ENCODE peak calls at places on chromosomes 5 and 9, in five cellular contexts. S, F, E, J and A are unnamed samples.

GRCh38 chr5:19986036-19986619 is 1.9 kb downstream of the CDH18 start:
- DNase-seq in F (peak), S (no peak), J (no peak), E (no peak), A (no peak)

GRCh38 chr9:70832487-70832886 is 288.9 kb downstream of the TRPM3 start:
- DNase-seq in E (no peak), F (no peak), S (no peak), J (no peak), A (no peak)

GRCh38 chr5:162189719-162190118 is 122.1 kb downstream of the GABRG2 start:
- DNase-seq in F (no peak), S (no peak), J (no peak), E (no peak), A (no peak)

GRCh38 chr5:157478726-157479125 is 18.7 kb downstream of the NIPAL4 start:
- DNase-seq in J (no peak), E (no peak), F (no peak), S (no peak), A (no peak)

GRCh38 chr9:94681508-94681907 is 42.2 kb upstream of the FBP1 start:
- DNase-seq in S (peak), E (peak), J (peak), F (peak), A (peak)

GRCh38 chr5:65623482-65623881 is 651 bp downstream of the TRIM23 start:
- DNase-seq in S (no peak), E (no peak), F (no peak), J (no peak), A (no peak)

GRCh38 chr5:135033866-135034185 is 202 bp downstream of the PITX1 start:
- DNase-seq in S (no peak), F (no peak), J (no peak), E (no peak), A (no peak)

GRCh38 chr5:177539411-177539810 is 15.0 kb downstream of the FAM193B start:
- DNase-seq in E (no peak), J (no peak), S (no peak), F (peak), A (no peak)

GRCh38 chr5:133944263-133945230 is 23.9 kb downstream of the C5orf15 start:
- DNase-seq in E (peak), S (no peak), J (no peak), F (peak), A (peak)

GRCh38 chr5:157283434-157283833 is 17.5 kb downstream of the CYFIP2 start:
- DNase-seq in J (no peak), S (no peak), F (no peak), E (no peak), A (no peak)

GRCh38 chr5:14762568-14763216 is 98.2 kb downstream of the OTULIN start:
- DNase-seq in F (no peak), S (no peak), E (no peak), J (no peak), A (no peak)

GRCh38 chr9:117405950-117406705 is 8.7 kb downstream of the ASTN2 start:
- DNase-seq in J (no peak), E (no peak), F (peak), S (no peak), A (no peak)

GRCh38 chr5:178940569-178941360 is at the start of gene ZNF454:
- DNase-seq in J (no peak), E (peak), F (no peak), S (no peak), A (peak)

GRCh38 chr5:175659546-175660248 is 1.8 kb downstream of the HRH2 start:
- DNase-seq in F (no peak), E (no peak), S (no peak), J (no peak), A (no peak)

GRCh38 chr5:10660135-10660534 is 96.3 kb downstream of the ANKRD33B start:
- DNase-seq in F (no peak), J (no peak), S (no peak), E (no peak), A (no peak)

GRCh38 chr5:74143151-74143550 is 497.4 kb downstream of the ENC1 start:
- DNase-seq in J (no peak), F (no peak), E (no peak), S (no peak), A (no peak)

GRCh38 chr5:159178978-159179377 is 30.4 kb downstream of the RNF145 start:
- DNase-seq in F (peak), S (no peak), J (no peak), E (no peak), A (no peak)

GRCh38 chr5:89372176-89372575 is 489.2 kb upstream of the MEF2C start:
- DNase-seq in J (no peak), S (no peak), F (no peak), E (no peak), A (no peak)

GRCh38 chr5:177516601-177517568 is at the start of gene DDX41:
- DNase-seq in F (peak), S (peak), E (peak), J (peak), A (peak)

GRCh38 chr9:79489241-79490000 is 82.3 kb upstream of the TLE4 start:
- DNase-seq in S (no peak), F (peak), E (no peak), J (no peak), A (peak)

GRCh38 chr5:34905564-34905963 is 9.7 kb downstream of the RAD1 start:
- DNase-seq in F (peak), S (no peak), E (no peak), J (no peak), A (peak)

GRCh38 chr5:35319231-35320002 is 89.1 kb upstream of the PRLR start:
- DNase-seq in E (no peak), J (peak), S (peak), F (peak), A (no peak)